ENCODE peak calls at places on chromosomes 3 and 15, in four cellular contexts. Y is Peyer's patch, F is colonic mucosa, K is HT1080. C is an unnamed sample.

GRCh38 chr15:70479056-70479455 is 284.3 kb downstream of the UACA start:
- DNase-seq in Y (no peak), F (no peak), K (no peak), C (no peak)

GRCh38 chr3:123287962-123288302 is 86.2 kb downstream of the SEC22A start:
- DNase-seq in Y (no peak), F (no peak), K (no peak), C (no peak)

GRCh38 chr3:50089603-50089945 is 855 bp downstream of the RBM5 start:
- DNase-seq in Y (no peak), F (no peak), K (no peak), C (peak; percentile 43)

GRCh38 chr3:63386568-63386967 is 108.5 kb downstream of the SYNPR start:
- DNase-seq in Y (no peak), F (no peak), K (no peak), C (no peak)

GRCh38 chr3:188446014-188446413 is 292.1 kb downstream of the LPP start:
- DNase-seq in Y (no peak), F (no peak), K (no peak), C (no peak)

GRCh38 chr3:194488007-194488742 is 1.4 kb upstream of the ATP13A3 start:
- DNase-seq in Y (no peak), F (peak; percentile 27), K (peak; percentile 33), C (peak; percentile 51)

GRCh38 chr15:70023064-70023768 is 74.5 kb downstream of the TLE3 start:
- DNase-seq in Y (peak; percentile 63), F (no peak), K (peak; percentile 86), C (peak; percentile 85)

GRCh38 chr3:109806929-109807328 is 469.6 kb upstream of the DPPA4 start:
- DNase-seq in Y (peak; percentile 48), F (no peak), K (peak; percentile 95), C (peak; percentile 82)

GRCh38 chr3:123695152-123695551 is 110.3 kb upstream of the HACD2 start:
- DNase-seq in Y (no peak), F (no peak), K (no peak), C (no peak)

GRCh38 chr3:77190281-77190841 is 150.5 kb downstream of the ROBO2 start:
- DNase-seq in Y (no peak), F (no peak), K (no peak), C (no peak)